ENCODE peak calls at places on chromosomes 3 and 15, in ten cellular contexts. K is OCI-LY7, Z is colonic mucosa, L is prostate gland, W is Peyer's patch, U is IMR-90, S is A549, B is aorta, E is heart right ventricle, A is testis. G is an unnamed sample. For H3K9me3 and H3K4me1, the result is how much of the 10 kb centered on the place peaks cover.

GRCh38 chr3:184472723-184473419 is 88.7 kb upstream of the EPHB3 start:
- DNase-seq in Z (peak), S (no peak), B (no peak), E (peak), K (peak), L (no peak), A (no peak), U (no peak), W (peak), G (no peak)

GRCh38 chr3:178056868-178057267 is 479.4 kb upstream of the KCNMB2 start:
- DNase-seq in S (no peak), Z (no peak), L (no peak), B (no peak), E (no peak), A (no peak), W (no peak), U (peak), K (no peak), G (no peak)

GRCh38 chr3:129106866-129107565 is 14.6 kb downstream of the RAB43 start:
- DNase-seq in K (no peak), E (no peak), W (no peak), U (no peak), B (no peak), Z (peak), A (no peak), S (no peak), L (no peak), G (no peak)

GRCh38 chr3:183123891-183124290 is 24.6 kb upstream of the MCCC1 start:
- DNase-seq in L (no peak), W (no peak), K (no peak), E (no peak), U (peak), S (no peak), Z (no peak), A (no peak), B (no peak), G (no peak)

GRCh38 chr3:185371683-185372082 is 8.7 kb downstream of the MAP3K13 start:
- DNase-seq in E (no peak), U (no peak), W (no peak), A (no peak), S (no peak), K (no peak), Z (no peak), B (no peak), L (no peak), G (no peak)

GRCh38 chr15:31265871-31266711 is 60.5 kb upstream of the KLF13 start:
- DNase-seq in B (no peak), U (no peak), K (peak), W (peak), S (no peak), E (peak), A (peak), L (peak), Z (peak), G (peak)

GRCh38 chr3:149452036-149452435 is 22.5 kb upstream of the TM4SF4 start:
- DNase-seq in E (no peak), B (no peak), S (no peak), A (no peak), U (no peak), Z (no peak), W (no peak), L (no peak), K (peak), G (no peak)

GRCh38 chr15:36252117-36252711 is 327.2 kb upstream of the CDIN1 start:
- DNase-seq in Z (no peak), L (no peak), B (no peak), S (no peak), W (no peak), U (no peak), E (no peak), K (no peak), A (peak), G (no peak)

GRCh38 chr15:92907880-92908279 is 7.8 kb downstream of the CHD2 start:
- DNase-seq in B (no peak), S (no peak), E (peak), K (no peak), L (peak), A (peak), W (no peak), Z (no peak), U (peak), G (peak)

GRCh38 chr15:31254431-31255175 is 72.0 kb upstream of the KLF13 start:
- DNase-seq in L (peak), E (peak), W (no peak), K (peak), U (peak), B (no peak), S (no peak), A (peak), Z (peak), G (no peak)

GRCh38 chr15:74531144-74531811 is 9.7 kb upstream of the ARID3B start:
- DNase-seq in B (no peak), U (peak), Z (no peak), A (no peak), L (no peak), K (no peak), S (no peak), E (no peak), W (no peak), G (no peak)

GRCh38 chr15:57376695-57377477 is 581 bp downstream of the CGNL1 start:
- DNase-seq in L (peak), K (no peak), W (no peak), S (peak), A (peak), E (peak), Z (peak), B (peak), U (peak), G (peak)

GRCh38 chr3:184314700-184315505 is 497 bp downstream of the EIF4G1 start:
- DNase-seq in K (peak), S (no peak), W (peak), E (peak), Z (peak), U (peak), A (peak), L (peak), B (peak), G (peak)

GRCh38 chr3:175316799-175317198 is 457.7 kb downstream of the NAALADL2 start:
- DNase-seq in Z (no peak), K (no peak), W (no peak), A (no peak), E (no peak), B (no peak), U (no peak), L (no peak), S (no peak), G (no peak)

GRCh38 chr15:65343374-65343981 is 34.3 kb downstream of the IGDCC3 start:
- DNase-seq in A (no peak), S (no peak), Z (peak), B (peak), U (no peak), W (no peak), E (no peak), K (no peak), L (no peak), G (no peak)

GRCh38 chr3:151382671-151383070 is 1.9 kb downstream of the P2RY12 start:
- DNase-seq in S (no peak), Z (peak), U (no peak), A (no peak), B (no peak), K (peak), W (no peak), L (no peak), E (no peak), G (no peak)

GRCh38 chr3:54900954-54901591 is 26.8 kb downstream of the LRTM1 start:
- DNase-seq in U (peak), B (no peak), Z (no peak), K (no peak), S (no peak), E (no peak), L (no peak), A (no peak), W (no peak), G (no peak)

GRCh38 chr3:71584216-71585061 is 911 bp upstream of the FOXP1 start:
- DNase-seq in Z (peak), W (peak), E (peak), S (no peak), L (peak), U (peak), B (peak), A (peak), K (peak), G (peak)

GRCh38 chr3:108125550-108126071 is 34.8 kb upstream of the CD47 start:
- DNase-seq in U (no peak), E (no peak), L (no peak), W (peak), A (no peak), Z (no peak), K (peak), S (no peak), B (no peak), G (peak)

GRCh38 chr3:55708242-55708641 is 221.1 kb upstream of the WNT5A start:
- DNase-seq in U (no peak), E (no peak), B (no peak), S (no peak), A (no peak), Z (no peak), W (no peak), L (no peak), K (no peak), G (no peak)

GRCh38 chr3:63135362-63135761 is 142.7 kb upstream of the SYNPR start:
- DNase-seq in B (no peak), L (no peak), Z (no peak), S (no peak), U (no peak), E (no peak), K (no peak), W (no peak), A (no peak), G (no peak)

GRCh38 chr15:62035256-62035908 is 24.9 kb downstream of the VPS13C start:
- DNase-seq in A (no peak), Z (no peak), L (no peak), E (no peak), U (peak), B (no peak), K (no peak), S (no peak), W (no peak), G (no peak)

GRCh38 chr3:183449391-183449790 is 21.0 kb upstream of the MCF2L2 start:
- DNase-seq in E (peak), Z (no peak), A (peak), U (peak), L (no peak), B (no peak), W (no peak), S (no peak), K (peak), G (no peak)

GRCh38 chr3:141950572-141951493 is 74.4 kb downstream of the ATP1B3 start:
- DNase-seq in S (no peak), Z (no peak), K (no peak), W (no peak), U (no peak), A (peak), E (no peak), L (no peak), B (no peak), G (no peak)

GRCh38 chr3:42317137-42317536 is 51.2 kb upstream of the CCK start:
- DNase-seq in A (no peak), U (no peak), K (no peak), E (no peak), B (no peak), Z (no peak), W (no peak), S (no peak), L (no peak), G (no peak)

GRCh38 chr3:42308651-42309050 is 42.7 kb upstream of the CCK start:
- DNase-seq in S (no peak), B (no peak), A (no peak), W (no peak), K (no peak), U (no peak), L (no peak), Z (no peak), E (no peak), G (no peak)

DNA sequence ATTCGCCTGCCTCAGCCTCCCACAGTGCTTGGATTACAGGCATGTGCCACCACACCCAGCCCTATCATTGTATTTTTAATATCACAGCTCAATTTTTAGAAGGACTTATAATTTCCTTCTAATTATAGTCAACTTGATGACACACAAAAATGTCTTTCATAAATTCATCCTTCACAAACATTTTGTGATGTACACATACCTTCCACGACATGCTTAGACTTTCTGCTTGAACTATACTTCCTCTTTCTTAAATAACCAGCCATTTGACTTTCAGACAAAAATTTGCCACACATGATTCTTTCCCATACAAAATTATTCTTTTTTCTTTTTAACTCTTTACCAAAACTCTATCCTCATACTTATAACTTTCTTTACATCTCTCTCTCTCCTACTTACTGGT is 48.4 kb upstream of the CCK start:
- DNase-seq in S (no peak), L (no peak), B (no peak), A (no peak), E (no peak), K (peak), U (no peak), Z (no peak), W (no peak), G (no peak)
- H3K9me3 ChIP-seq in S (under half), L (under half), B (under half), A (under half), E (under half), K (under half), U (under half), Z (under half), W (under half), G (under half)

GRCh38 chr3:10173095-10173925 is 8.6 kb downstream of the IRAK2 start:
- DNase-seq in Z (no peak), U (peak), W (no peak), K (no peak), E (no peak), S (peak), L (no peak), B (no peak), A (no peak), G (no peak)
- H3K27ac ChIP-seq in Z (peak), U (peak), W (peak), K (peak), E (peak), S (peak), L (no peak), B (peak), A (peak), G (no peak)

GRCh38 chr3:172853005-172853404 is 102.5 kb downstream of the ECT2 start:
- DNase-seq in K (no peak), S (no peak), B (no peak), E (no peak), A (no peak), L (no peak), Z (no peak), U (no peak), W (no peak), G (no peak)

GRCh38 chr3:172859035-172859434 is 108.5 kb downstream of the ECT2 start:
- DNase-seq in K (no peak), S (no peak), L (no peak), U (peak), B (no peak), Z (no peak), W (no peak), E (no peak), A (no peak), G (no peak)

GRCh38 chr3:172853911-172854648 is 103.6 kb downstream of the ECT2 start:
- DNase-seq in L (no peak), W (no peak), K (no peak), E (no peak), B (no peak), A (no peak), S (no peak), Z (no peak), U (no peak), G (no peak)

DNA sequence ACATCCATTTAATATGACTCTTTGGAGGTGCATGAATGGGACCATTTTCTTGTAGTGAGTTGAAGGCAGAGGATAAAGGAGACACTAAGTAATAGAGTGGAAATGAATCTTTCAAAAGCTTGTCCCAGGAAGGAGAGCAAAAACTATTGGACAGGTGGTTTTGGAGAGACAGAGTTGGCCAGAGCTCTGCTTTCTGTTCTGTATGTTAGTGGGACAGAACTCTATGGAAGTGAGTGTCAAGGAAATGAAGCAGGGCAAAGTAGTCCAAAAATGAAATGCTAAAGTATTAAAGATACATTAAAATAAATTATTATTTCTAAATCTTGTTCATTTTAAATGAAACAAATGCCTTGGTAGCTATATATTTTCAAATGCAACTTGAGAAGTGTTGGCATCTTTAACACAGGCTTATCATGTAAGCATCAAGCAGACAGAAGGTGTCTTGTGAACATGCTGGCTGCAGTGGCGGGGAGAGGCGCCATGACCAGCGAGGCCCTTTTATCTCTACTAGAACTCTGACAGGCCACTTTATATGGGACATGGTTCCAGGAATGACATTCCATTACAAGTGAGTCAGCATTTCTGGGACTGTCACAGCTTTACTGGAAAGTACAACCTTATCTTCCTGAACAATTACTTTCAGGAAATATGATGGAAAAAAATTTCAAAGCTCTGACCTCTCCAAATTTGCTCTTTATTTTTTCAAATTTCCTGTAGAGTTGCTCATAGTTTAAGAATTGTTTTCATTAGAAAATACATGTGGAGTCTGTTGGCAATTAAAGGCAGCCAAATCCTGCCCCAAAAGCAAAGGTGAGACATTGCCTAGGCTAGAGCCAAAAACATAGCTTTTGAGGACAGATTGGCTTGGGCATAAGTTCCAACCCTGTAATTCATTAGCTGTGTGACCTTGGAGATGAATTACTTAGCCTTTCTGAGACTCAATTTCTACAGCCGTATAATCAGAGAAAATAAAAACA is 106.5 kb downstream of the ECT2 start:
- DNase-seq in L (no peak), Z (no peak), E (peak), K (no peak), B (no peak), A (no peak), S (no peak), U (no peak), W (no peak), G (peak)
- H3K4me1 ChIP-seq in L (under half), Z (under half), E (under half), K (under half), B (under half), A (under half), S (under half), U (under half), W (under half), G (under half)

GRCh38 chr3:101574388-101575156 is 592 bp downstream of the PCNP start:
- DNase-seq in U (peak), K (peak), B (no peak), W (peak), A (peak), E (peak), S (peak), Z (peak), L (peak), G (peak)

GRCh38 chr3:101573449-101574387 is at the start of gene PCNP:
- DNase-seq in K (peak), A (peak), Z (peak), L (peak), E (peak), U (peak), W (peak), S (peak), B (peak), G (peak)

GRCh38 chr3:101567528-101568317 is 6.1 kb downstream of the TRMT10C start:
- DNase-seq in E (no peak), B (no peak), U (peak), K (no peak), Z (no peak), S (no peak), W (no peak), L (no peak), A (no peak), G (no peak)

DNA sequence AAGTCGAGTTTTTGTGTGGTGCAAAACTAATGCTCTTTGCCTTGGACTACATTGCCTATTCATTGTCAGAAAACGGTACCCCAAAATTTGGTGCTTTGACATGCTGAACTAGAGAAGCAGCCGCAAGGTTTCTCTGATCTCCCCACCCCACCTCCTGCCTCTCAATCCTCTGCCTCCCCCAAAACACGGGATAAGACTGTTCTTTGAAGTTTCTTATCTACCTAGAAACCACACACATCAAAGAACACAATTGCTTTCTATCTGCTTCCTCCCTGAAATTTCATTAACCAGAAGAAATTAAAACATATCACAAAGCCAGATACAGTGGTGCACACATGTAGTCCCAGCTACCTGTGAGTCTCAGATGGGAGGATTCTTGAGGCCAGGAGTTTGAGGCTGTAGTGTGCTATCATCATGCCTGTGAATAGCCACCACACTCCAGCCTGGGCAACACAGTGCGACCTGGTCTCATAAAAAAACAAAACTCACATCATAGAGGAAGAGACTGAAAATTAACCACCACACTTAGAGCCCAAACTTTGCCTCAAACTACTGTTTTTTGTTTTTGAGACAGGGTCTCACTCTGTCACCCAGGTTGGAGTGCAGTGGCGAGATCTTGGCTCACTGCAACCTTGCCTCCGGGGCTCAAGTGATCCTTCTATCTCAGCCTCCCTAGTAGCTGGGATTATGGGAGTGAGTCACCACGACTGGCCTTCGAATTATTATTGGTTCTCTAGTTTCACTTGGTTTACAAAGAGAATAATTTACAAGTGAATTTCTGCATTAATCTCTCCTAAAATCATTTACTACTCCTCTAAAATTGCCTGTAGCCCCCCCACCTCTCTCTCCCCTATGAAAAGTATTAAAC is 2.7 kb upstream of the PCNP start:
- DNase-seq in Z (no peak), L (no peak), W (no peak), U (no peak), E (no peak), A (no peak), B (no peak), K (no peak), S (no peak), G (no peak)
- H3K9me3 ChIP-seq in Z (under half), L (under half), W (under half), U (under half), E (under half), A (under half), B (under half), K (under half), S (under half), G (under half)

DNA sequence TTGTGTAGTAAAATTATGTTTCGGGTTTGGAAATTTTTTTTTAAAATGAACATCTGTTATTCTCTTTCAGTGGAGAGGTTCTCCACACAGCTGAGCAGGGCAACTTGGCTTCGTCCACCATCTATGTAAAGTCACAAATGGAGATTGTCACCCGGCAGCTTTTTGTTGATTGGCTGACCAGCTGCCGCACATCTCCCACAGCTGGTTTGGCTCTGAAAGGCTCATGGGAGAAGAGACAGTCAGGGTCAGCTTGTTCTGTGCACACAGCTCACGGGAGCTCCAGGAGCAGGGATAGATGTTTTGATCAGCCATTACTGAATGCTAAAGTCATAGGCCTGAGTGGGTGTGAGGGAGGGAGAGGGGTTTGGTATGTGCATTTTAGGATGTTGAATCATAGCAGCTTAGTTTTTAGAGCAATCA is 12.9 kb upstream of the CCDC80 start:
- DNase-seq in W (no peak), Z (no peak), U (peak), E (peak), S (peak), L (no peak), B (no peak), A (no peak), K (no peak), G (peak)
- H3K27ac ChIP-seq in W (no peak), Z (no peak), U (peak), E (peak), S (peak), L (no peak), B (no peak), A (no peak), K (no peak), G (peak)

GRCh38 chr15:86231864-86232801 is 152.5 kb downstream of the AGBL1 start:
- DNase-seq in W (no peak), U (no peak), Z (peak), K (peak), A (peak), E (peak), L (peak), S (peak), B (no peak), G (peak)

GRCh38 chr15:86235667-86236066 is 156.0 kb downstream of the AGBL1 start:
- DNase-seq in L (no peak), A (no peak), K (no peak), E (no peak), W (no peak), Z (no peak), S (no peak), B (no peak), U (no peak), G (no peak)

GRCh38 chr15:86236721-86237121 is 157.1 kb downstream of the AGBL1 start:
- DNase-seq in B (no peak), A (no peak), L (no peak), W (no peak), S (no peak), Z (no peak), E (no peak), K (no peak), U (no peak), G (no peak)
- H3K4me1 ChIP-seq in B (under half), A (under half), L (under half), W (under half), S (under half), Z (under half), E (under half), K (under half), U (under half), G (under half)

G was measured in right cardiac atrium.